ENCODE peak calls at places on chromosome 18, in ten cellular contexts. One of them, this sample, is unnamed.

GRCh38 chr18:22493940-22494339 is 76.2 kb upstream of the CTAGE1 start:
- DNase-seq in HEK293T: no peak
- DNase-seq in activated effector memory CD4-positive, alpha-beta T cell treated with Interleukin-2 at 50 U/mL for 16 hours: no peak
- DNase-seq in HT-29: no peak
- DNase-seq in tibial artery: no peak
- DNase-seq in stimulated activated CD4-positive, alpha-beta T cell treated with anti-CD3 and anti-CD28 coated beads, TNF-alpha, amount 100 ng/mL, for 4 hours: no peak
- DNase-seq in GM06990: no peak
- DNase-seq in LoVo: no peak
- DNase-seq in upper lobe of right lung: no peak
- DNase-seq in AG08396: no peak
- DNase-seq in this sample: no peak

GRCh38 chr18:55097406-55098170 is 138.3 kb upstream of the CCDC68 start:
- DNase-seq in HEK293T: peak
- DNase-seq in activated effector memory CD4-positive, alpha-beta T cell treated with Interleukin-2 at 50 U/mL for 16 hours: no peak
- DNase-seq in HT-29: peak
- DNase-seq in tibial artery: no peak
- DNase-seq in stimulated activated CD4-positive, alpha-beta T cell treated with anti-CD3 and anti-CD28 coated beads, TNF-alpha, amount 100 ng/mL, for 4 hours: no peak
- DNase-seq in GM06990: no peak
- DNase-seq in LoVo: peak
- DNase-seq in upper lobe of right lung: no peak
- DNase-seq in AG08396: no peak
- DNase-seq in this sample: no peak

GRCh38 chr18:21117385-21118135 is 5.9 kb upstream of the ROCK1 start:
- DNase-seq in HEK293T: no peak
- DNase-seq in activated effector memory CD4-positive, alpha-beta T cell treated with Interleukin-2 at 50 U/mL for 16 hours: no peak
- DNase-seq in HT-29: no peak
- DNase-seq in tibial artery: peak
- DNase-seq in stimulated activated CD4-positive, alpha-beta T cell treated with anti-CD3 and anti-CD28 coated beads, TNF-alpha, amount 100 ng/mL, for 4 hours: no peak
- DNase-seq in GM06990: no peak
- DNase-seq in LoVo: no peak
- DNase-seq in upper lobe of right lung: no peak
- DNase-seq in AG08396: peak
- DNase-seq in this sample: no peak

GRCh38 chr18:9103488-9103887 is 989 bp downstream of the NDUFV2 start:
- DNase-seq in HEK293T: no peak
- DNase-seq in activated effector memory CD4-positive, alpha-beta T cell treated with Interleukin-2 at 50 U/mL for 16 hours: no peak
- DNase-seq in HT-29: peak
- DNase-seq in tibial artery: no peak
- DNase-seq in stimulated activated CD4-positive, alpha-beta T cell treated with anti-CD3 and anti-CD28 coated beads, TNF-alpha, amount 100 ng/mL, for 4 hours: no peak
- DNase-seq in GM06990: no peak
- DNase-seq in LoVo: no peak
- DNase-seq in upper lobe of right lung: no peak
- DNase-seq in AG08396: no peak
- DNase-seq in this sample: no peak

GRCh38 chr18:23238651-23239349 is 103.5 kb downstream of the CABLES1 start:
- DNase-seq in HEK293T: no peak
- DNase-seq in activated effector memory CD4-positive, alpha-beta T cell treated with Interleukin-2 at 50 U/mL for 16 hours: no peak
- DNase-seq in HT-29: no peak
- DNase-seq in tibial artery: no peak
- DNase-seq in stimulated activated CD4-positive, alpha-beta T cell treated with anti-CD3 and anti-CD28 coated beads, TNF-alpha, amount 100 ng/mL, for 4 hours: no peak
- DNase-seq in GM06990: no peak
- DNase-seq in LoVo: no peak
- DNase-seq in upper lobe of right lung: no peak
- DNase-seq in AG08396: peak
- DNase-seq in this sample: no peak

GRCh38 chr18:71001597-71001996 is 712.8 kb downstream of the SOCS6 start:
- DNase-seq in HEK293T: no peak
- DNase-seq in activated effector memory CD4-positive, alpha-beta T cell treated with Interleukin-2 at 50 U/mL for 16 hours: no peak
- DNase-seq in HT-29: no peak
- DNase-seq in tibial artery: no peak
- DNase-seq in stimulated activated CD4-positive, alpha-beta T cell treated with anti-CD3 and anti-CD28 coated beads, TNF-alpha, amount 100 ng/mL, for 4 hours: no peak
- DNase-seq in GM06990: no peak
- DNase-seq in LoVo: no peak
- DNase-seq in upper lobe of right lung: no peak
- DNase-seq in AG08396: no peak
- DNase-seq in this sample: no peak

GRCh38 chr18:56068030-56068671 is 480.2 kb upstream of the TCF4 start:
- DNase-seq in HEK293T: no peak
- DNase-seq in activated effector memory CD4-positive, alpha-beta T cell treated with Interleukin-2 at 50 U/mL for 16 hours: no peak
- DNase-seq in HT-29: no peak
- DNase-seq in tibial artery: no peak
- DNase-seq in stimulated activated CD4-positive, alpha-beta T cell treated with anti-CD3 and anti-CD28 coated beads, TNF-alpha, amount 100 ng/mL, for 4 hours: no peak
- DNase-seq in GM06990: no peak
- DNase-seq in LoVo: peak
- DNase-seq in upper lobe of right lung: no peak
- DNase-seq in AG08396: peak
- DNase-seq in this sample: no peak

GRCh38 chr18:61998957-61999356 is 106.2 kb upstream of the RNF152 start:
- DNase-seq in HEK293T: no peak
- DNase-seq in activated effector memory CD4-positive, alpha-beta T cell treated with Interleukin-2 at 50 U/mL for 16 hours: no peak
- DNase-seq in HT-29: no peak
- DNase-seq in tibial artery: no peak
- DNase-seq in stimulated activated CD4-positive, alpha-beta T cell treated with anti-CD3 and anti-CD28 coated beads, TNF-alpha, amount 100 ng/mL, for 4 hours: no peak
- DNase-seq in GM06990: no peak
- DNase-seq in LoVo: no peak
- DNase-seq in upper lobe of right lung: no peak
- DNase-seq in AG08396: peak
- DNase-seq in this sample: no peak

GRCh38 chr18:26429535-26429934 is 118.8 kb downstream of the KCTD1 start:
- DNase-seq in HEK293T: peak
- DNase-seq in activated effector memory CD4-positive, alpha-beta T cell treated with Interleukin-2 at 50 U/mL for 16 hours: no peak
- DNase-seq in HT-29: no peak
- DNase-seq in tibial artery: no peak
- DNase-seq in stimulated activated CD4-positive, alpha-beta T cell treated with anti-CD3 and anti-CD28 coated beads, TNF-alpha, amount 100 ng/mL, for 4 hours: no peak
- DNase-seq in GM06990: no peak
- DNase-seq in LoVo: peak
- DNase-seq in upper lobe of right lung: no peak
- DNase-seq in AG08396: peak
- DNase-seq in this sample: no peak

GRCh38 chr18:44681039-44681595 is 429 bp downstream of the SETBP1 start:
- DNase-seq in HEK293T: no peak
- DNase-seq in activated effector memory CD4-positive, alpha-beta T cell treated with Interleukin-2 at 50 U/mL for 16 hours: no peak
- DNase-seq in HT-29: no peak
- DNase-seq in tibial artery: no peak
- DNase-seq in stimulated activated CD4-positive, alpha-beta T cell treated with anti-CD3 and anti-CD28 coated beads, TNF-alpha, amount 100 ng/mL, for 4 hours: no peak
- DNase-seq in GM06990: peak
- DNase-seq in LoVo: no peak
- DNase-seq in upper lobe of right lung: no peak
- DNase-seq in AG08396: no peak
- DNase-seq in this sample: no peak

GRCh38 chr18:3411854-3412268 is 38.1 kb upstream of the TGIF1 start:
- DNase-seq in HEK293T: no peak
- DNase-seq in activated effector memory CD4-positive, alpha-beta T cell treated with Interleukin-2 at 50 U/mL for 16 hours: peak
- DNase-seq in HT-29: no peak
- DNase-seq in tibial artery: no peak
- DNase-seq in stimulated activated CD4-positive, alpha-beta T cell treated with anti-CD3 and anti-CD28 coated beads, TNF-alpha, amount 100 ng/mL, for 4 hours: no peak
- DNase-seq in GM06990: peak
- DNase-seq in LoVo: peak
- DNase-seq in upper lobe of right lung: peak
- DNase-seq in AG08396: peak
- DNase-seq in this sample: no peak

GRCh38 chr18:51578403-51578980 is 381.0 kb upstream of the MEX3C start:
- DNase-seq in HEK293T: no peak
- DNase-seq in activated effector memory CD4-positive, alpha-beta T cell treated with Interleukin-2 at 50 U/mL for 16 hours: no peak
- DNase-seq in HT-29: no peak
- DNase-seq in tibial artery: no peak
- DNase-seq in stimulated activated CD4-positive, alpha-beta T cell treated with anti-CD3 and anti-CD28 coated beads, TNF-alpha, amount 100 ng/mL, for 4 hours: no peak
- DNase-seq in GM06990: no peak
- DNase-seq in LoVo: no peak
- DNase-seq in upper lobe of right lung: no peak
- DNase-seq in AG08396: no peak
- DNase-seq in this sample: no peak

GRCh38 chr18:39296293-39296888 is 1730.8 kb upstream of the CELF4 start:
- DNase-seq in HEK293T: no peak
- DNase-seq in activated effector memory CD4-positive, alpha-beta T cell treated with Interleukin-2 at 50 U/mL for 16 hours: no peak
- DNase-seq in HT-29: no peak
- DNase-seq in tibial artery: no peak
- DNase-seq in stimulated activated CD4-positive, alpha-beta T cell treated with anti-CD3 and anti-CD28 coated beads, TNF-alpha, amount 100 ng/mL, for 4 hours: no peak
- DNase-seq in GM06990: no peak
- DNase-seq in LoVo: no peak
- DNase-seq in upper lobe of right lung: no peak
- DNase-seq in AG08396: no peak
- DNase-seq in this sample: no peak

GRCh38 chr18:58599106-58599505 is 29.8 kb downstream of the ALPK2 start:
- DNase-seq in HEK293T: no peak
- DNase-seq in activated effector memory CD4-positive, alpha-beta T cell treated with Interleukin-2 at 50 U/mL for 16 hours: no peak
- DNase-seq in HT-29: no peak
- DNase-seq in tibial artery: no peak
- DNase-seq in stimulated activated CD4-positive, alpha-beta T cell treated with anti-CD3 and anti-CD28 coated beads, TNF-alpha, amount 100 ng/mL, for 4 hours: no peak
- DNase-seq in GM06990: no peak
- DNase-seq in LoVo: peak
- DNase-seq in upper lobe of right lung: no peak
- DNase-seq in AG08396: no peak
- DNase-seq in this sample: peak

GRCh38 chr18:22067109-22067508 is 102.3 kb upstream of the GATA6 start:
- DNase-seq in HEK293T: no peak
- DNase-seq in activated effector memory CD4-positive, alpha-beta T cell treated with Interleukin-2 at 50 U/mL for 16 hours: no peak
- DNase-seq in HT-29: no peak
- DNase-seq in tibial artery: no peak
- DNase-seq in stimulated activated CD4-positive, alpha-beta T cell treated with anti-CD3 and anti-CD28 coated beads, TNF-alpha, amount 100 ng/mL, for 4 hours: no peak
- DNase-seq in GM06990: no peak
- DNase-seq in LoVo: no peak
- DNase-seq in upper lobe of right lung: no peak
- DNase-seq in AG08396: no peak
- DNase-seq in this sample: no peak

This sample was measured in kidney.